ENCODE peak calls at places on chromosomes 1 and 21, in nine cellular contexts. D is Caco-2; T is CD8-positive, alpha-beta memory T cell; O is left lung; R is keratinocyte; Q is psoas muscle; W is cardiac muscle cell; G is neuronal stem cell; U is body of pancreas. S is an unnamed sample.

GRCh38 chr1:227372662-227373061 is 54.4 kb upstream of the CDC42BPA start:
- DNase-seq in W (no peak), T (no peak), O (no peak), G (no peak), Q (no peak), D (no peak), R (no peak), U (no peak), S (no peak)

GRCh38 chr1:178344513-178345077 is 152.2 kb downstream of the CLEC20A start:
- DNase-seq in G (no peak), D (no peak), T (no peak), R (peak; percentile 50), Q (no peak), U (no peak), W (peak; percentile 69), O (no peak), S (no peak)

GRCh38 chr1:52157582-52157981 is 15.7 kb downstream of the ZFYVE9 start:
- DNase-seq in R (no peak), W (no peak), Q (no peak), O (no peak), U (no peak), G (no peak), T (no peak), D (no peak), S (no peak)

GRCh38 chr1:95503371-95504145 is 269.5 kb downstream of the RWDD3 start:
- DNase-seq in Q (no peak), O (no peak), U (no peak), T (no peak), W (no peak), D (no peak), G (no peak), R (no peak), S (no peak)

GRCh38 chr1:201538618-201539551 is at the start of gene NAV1:
- DNase-seq in R (no peak), G (peak; percentile 70), U (peak; percentile 49), T (no peak), W (peak; percentile 81), D (no peak), Q (peak; percentile 82), O (peak; percentile 69), S (no peak)

GRCh38 chr1:232880354-232880753 is 70.1 kb upstream of the NTPCR start:
- DNase-seq in O (no peak), Q (no peak), T (no peak), W (peak; percentile 69), D (no peak), G (no peak), R (no peak), U (peak; percentile 21), S (peak; percentile 72)

GRCh38 chr1:191953516-191953915 is 204.7 kb upstream of the RGS18 start:
- DNase-seq in Q (no peak), T (no peak), U (no peak), O (no peak), R (no peak), D (no peak), W (no peak), G (no peak), S (no peak)

GRCh38 chr1:243970077-243970476 is 81.0 kb upstream of the ZBTB18 start:
- DNase-seq in U (no peak), Q (no peak), O (no peak), W (no peak), T (no peak), G (no peak), R (no peak), D (no peak), S (no peak)

GRCh38 chr1:55347786-55348185 is 132.6 kb upstream of the USP24 start:
- DNase-seq in D (no peak), Q (no peak), U (no peak), W (no peak), G (no peak), R (no peak), O (no peak), T (no peak), S (no peak)

GRCh38 chr1:55352801-55353180 is 137.6 kb upstream of the USP24 start:
- DNase-seq in O (no peak), U (no peak), G (no peak), Q (no peak), R (no peak), T (no peak), D (no peak), W (no peak), S (no peak)

GRCh38 chr1:55355549-55355948 is 140.4 kb upstream of the USP24 start:
- DNase-seq in U (no peak), W (no peak), G (no peak), Q (no peak), O (no peak), R (no peak), T (no peak), D (no peak), S (no peak)

GRCh38 chr1:55353709-55354620 is 138.8 kb upstream of the USP24 start:
- DNase-seq in G (no peak), O (no peak), D (no peak), W (peak; percentile 5), R (no peak), Q (no peak), U (no peak), T (no peak), S (no peak)

DNA sequence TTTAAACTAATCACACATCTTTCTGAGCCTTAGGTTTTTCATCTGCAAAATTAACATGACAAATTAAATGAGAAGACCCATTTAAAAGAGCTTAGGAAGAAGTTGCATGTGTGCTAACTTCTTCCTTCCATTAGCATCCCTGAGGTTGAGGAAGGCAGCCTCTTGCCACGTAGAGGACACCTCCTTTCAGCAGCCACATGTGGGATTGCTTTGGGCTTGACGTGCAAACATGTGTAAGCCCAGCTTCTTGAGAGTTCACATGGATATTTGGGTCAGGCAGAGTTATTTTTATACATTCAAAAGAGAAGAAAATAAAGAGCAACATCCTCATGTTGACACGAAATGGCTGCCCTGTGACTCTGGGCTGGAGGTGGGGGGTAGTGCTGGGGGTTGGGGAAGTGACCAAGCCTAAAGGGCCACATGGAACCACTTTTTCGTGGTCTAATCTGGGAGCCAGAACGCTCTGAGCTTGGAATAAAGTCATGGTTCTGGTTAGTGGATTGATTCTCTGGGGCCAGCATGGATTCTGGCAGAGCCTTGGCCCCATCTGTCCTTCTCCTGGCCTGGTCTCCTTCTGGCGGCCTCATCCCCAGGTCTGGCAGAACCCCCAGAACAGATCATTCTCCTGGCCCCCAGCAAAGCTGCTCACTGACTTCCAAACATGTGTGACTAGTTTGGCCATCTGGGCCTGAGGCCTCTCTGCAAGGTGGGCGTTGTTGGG is 137.1 kb upstream of the USP24 start:
- DNase-seq in D (no peak), G (no peak), R (no peak), W (no peak), U (no peak), O (no peak), T (no peak), Q (peak; percentile 60), S (no peak)
- H3K4me3 ChIP-seq in D (no peak overlapping the region), G (no peak overlapping the region), R (no peak overlapping the region), W (no peak overlapping the region), U (no peak overlapping the region), O (no peak overlapping the region), T (no peak overlapping the region), Q (no peak overlapping the region), S (no peak overlapping the region)

GRCh38 chr1:1564278-1564677 is 10.4 kb downstream of the SSU72 start:
- DNase-seq in O (no peak), Q (no peak), W (no peak), T (no peak), G (no peak), U (no peak), D (no peak), R (no peak), S (no peak)

GRCh38 chr1:1565340-1565739 is 9.3 kb downstream of the SSU72 start:
- DNase-seq in R (no peak), W (no peak), T (no peak), O (no peak), D (no peak), U (no peak), Q (no peak), G (no peak), S (no peak)

GRCh38 chr1:1569341-1569740 is 5.3 kb downstream of the SSU72 start:
- DNase-seq in D (no peak), G (no peak), O (no peak), T (no peak), Q (no peak), R (no peak), W (no peak), U (no peak), S (no peak)

GRCh38 chr1:1567152-1567830 is 7.4 kb downstream of the SSU72 start:
- DNase-seq in T (no peak), W (no peak), R (no peak), G (no peak), Q (peak; percentile 35), U (no peak), D (no peak), O (no peak), S (no peak)

GRCh38 chr1:1567831-1568380 is 6.8 kb downstream of the SSU72 start:
- DNase-seq in U (no peak), T (no peak), Q (no peak), D (no peak), R (no peak), G (no peak), O (no peak), W (no peak), S (no peak)
- H3K36me3 ChIP-seq in U (no peaks in the 10 kb centered on the region), T (peaks cover 33% of the 10 kb centered on the region), Q (peaks cover 53% of the 10 kb centered on the region), D (no peaks in the 10 kb centered on the region), R (peaks cover 31% of the 10 kb centered on the region), G (peaks cover 23% of the 10 kb centered on the region), O (peaks cover 85% of the 10 kb centered on the region), W (peaks cover 15% of the 10 kb centered on the region), S (no peaks in the 10 kb centered on the region)

GRCh38 chr21:45644041-45644906 is 749 bp downstream of the PCBP3 start:
- DNase-seq in O (no peak), Q (no peak), D (no peak), R (no peak), G (peak; percentile 17), U (no peak), W (no peak), T (no peak), S (peak; percentile 57)

GRCh38 chr21:45641480-45642035 is 2.0 kb upstream of the PCBP3 start:
- DNase-seq in R (no peak), T (no peak), U (no peak), G (no peak), O (peak; percentile 34), D (no peak), W (no peak), Q (no peak), S (no peak)

GRCh38 chr21:45642122-45642813 is 1.3 kb upstream of the PCBP3 start:
- DNase-seq in W (peak; percentile 17), D (no peak), G (no peak), Q (peak; percentile 26), R (no peak), T (no peak), O (peak; percentile 36), U (peak; percentile 28), S (no peak)

GRCh38 chr21:45640888-45641479 is 2.5 kb upstream of the PCBP3 start:
- DNase-seq in U (no peak), O (no peak), D (no peak), T (no peak), G (no peak), R (no peak), W (peak; percentile 26), Q (no peak), S (peak; percentile 37)

DNA sequence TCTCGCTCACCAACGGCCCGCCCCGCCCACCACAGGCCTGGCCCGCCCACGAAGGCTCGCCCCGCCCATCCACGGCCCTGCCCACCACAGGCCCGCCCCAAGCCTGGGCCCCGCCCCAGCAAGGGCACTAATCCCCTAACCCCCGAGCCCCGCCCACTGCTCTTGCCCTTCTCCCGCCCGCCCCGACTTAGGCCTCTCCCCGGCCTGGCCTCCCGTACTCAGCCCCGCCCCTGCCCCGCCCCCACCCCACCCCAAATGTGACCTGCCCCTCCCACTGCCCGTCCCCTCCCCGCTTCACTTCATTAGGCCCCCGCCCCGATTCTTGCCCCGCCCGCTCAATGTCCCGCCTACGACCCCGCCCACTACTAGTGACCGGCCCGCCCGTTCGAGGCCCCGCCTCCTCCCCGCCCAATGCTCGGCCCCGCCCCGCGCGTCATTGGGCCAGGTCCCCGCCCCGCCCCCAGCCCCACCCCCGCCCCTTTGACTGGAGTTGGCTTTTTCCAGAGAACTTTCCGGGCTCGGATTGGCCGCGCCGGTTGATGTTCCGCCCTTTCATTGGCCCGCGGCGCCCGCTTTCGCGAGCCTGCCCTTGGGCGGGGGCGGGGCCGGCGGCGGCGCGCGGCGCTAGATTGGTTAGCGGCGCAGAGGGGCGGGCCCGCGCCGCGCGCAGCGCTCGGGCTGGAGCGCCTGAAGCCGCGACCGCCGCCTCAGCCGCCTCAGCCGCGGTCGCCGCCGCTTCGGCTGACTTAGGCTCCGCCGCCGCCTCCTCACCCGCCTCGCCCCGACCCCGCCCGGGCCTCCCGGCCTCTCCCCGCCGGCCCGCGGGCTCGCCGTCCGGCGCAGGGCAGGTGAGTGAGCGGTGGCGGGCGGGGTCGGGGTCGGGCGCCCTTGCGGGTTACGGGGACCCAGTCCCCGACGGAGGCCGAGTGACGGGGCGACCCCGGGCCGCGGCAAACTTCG is at the start of gene PCBP3:
- DNase-seq in O (peak; percentile 98), R (peak; percentile 55), D (peak; percentile 95), G (peak; percentile 94), U (peak; percentile 96), Q (peak; percentile 89), T (peak; percentile 85), W (peak; percentile 98), S (peak; percentile 99)
- H3K4me3 ChIP-seq in O (peak within 1 kb of the TSS; percentile 47), R (peak within 1 kb of the TSS; percentile 26), D (peak within 1 kb of the TSS; percentile 29), G (peak within 1 kb of the TSS; percentile 84), U (no peak within 1 kb of the TSS), Q (peak within 1 kb of the TSS; percentile 53), T (no peak within 1 kb of the TSS), W (peak within 1 kb of the TSS; percentile 58), S (peak within 1 kb of the TSS; percentile 72)

DNA sequence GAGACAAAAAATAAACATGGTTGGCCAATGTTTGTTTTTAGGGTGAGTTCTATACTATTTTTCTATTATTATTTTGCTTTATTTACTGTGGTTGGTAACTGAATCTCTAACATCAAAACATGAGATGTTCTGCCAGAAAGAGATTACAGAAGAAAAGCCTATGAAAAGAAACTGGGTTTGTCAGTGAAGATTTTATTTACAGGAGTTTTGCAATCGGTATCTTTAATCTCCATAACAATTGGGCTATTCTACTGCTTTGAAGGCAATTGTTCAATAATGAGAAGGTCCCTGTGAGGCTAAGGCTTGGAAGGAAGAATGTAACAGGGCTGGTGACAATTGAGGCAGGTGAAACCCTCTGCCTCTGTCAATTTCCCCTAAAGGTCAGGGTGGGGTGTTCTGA is 155.5 kb downstream of the CLIC6 start:
- DNase-seq in O (no peak), Q (no peak), U (no peak), R (no peak), G (no peak), W (no peak), D (no peak), T (no peak), S (no peak)
- H3K36me3 ChIP-seq in O (peaks cover 94% of the 10 kb centered on the region), Q (peaks cover 88% of the 10 kb centered on the region), U (no peaks in the 10 kb centered on the region), R (peaks cover 71% of the 10 kb centered on the region), G (no peaks in the 10 kb centered on the region), W (no peaks in the 10 kb centered on the region), D (no peaks in the 10 kb centered on the region), T (peaks cover 32% of the 10 kb centered on the region), S (peaks cover 11% of the 10 kb centered on the region)

S was measured in Peyer's patch.